ENCODE peak calls at places on chromosomes 12 and 14, in eight cellular contexts. Q is kidney; K is fibroblast of mammary gland; L is HTR-8/SVneo; H is NCI-H510A; F is amniotic stem cell; G is stimulated activated CD4-positive, alpha-beta T cell treated with anti-CD3 and anti-CD28 coated beads, Interleukin-2, amount 100 ng/mL, for 48 hours; Z is effector memory CD8-positive, alpha-beta T cell. X is an unnamed sample.

GRCh38 chr14:85165091-85165490 is 364.9 kb upstream of the FLRT2 start:
- DNase-seq in K (no peak), Q (no peak), L (no peak), H (no peak), Z (no peak), F (no peak), G (no peak), X (peak)

GRCh38 chr14:75821828-75822521 is 159.8 kb downstream of the TGFB3 start:
- DNase-seq in Q (no peak), Z (no peak), H (peak), F (no peak), G (no peak), L (peak), K (peak), X (peak)

GRCh38 chr14:69013943-69014782 is 35.1 kb upstream of the ACTN1 start:
- DNase-seq in H (peak), F (no peak), K (peak), Z (no peak), L (peak), Q (no peak), G (no peak), X (peak)

GRCh38 chr12:121925361-121925725 is 7.0 kb downstream of the CFAP251 start:
- DNase-seq in H (no peak), K (peak), L (no peak), Q (no peak), F (peak), Z (no peak), G (no peak), X (no peak)

GRCh38 chr14:50039734-50040400 is 76.5 kb downstream of the VCPKMT start:
- DNase-seq in Q (no peak), G (no peak), Z (no peak), L (no peak), F (no peak), H (no peak), K (peak), X (peak)

GRCh38 chr14:24630087-24630871 is 3.7 kb downstream of the GZMB start:
- DNase-seq in Q (no peak), L (no peak), H (no peak), G (no peak), Z (no peak), F (no peak), K (no peak), X (no peak)

GRCh38 chr12:50934981-50935807 is 17.1 kb upstream of the HIGD1C start:
- DNase-seq in K (peak), Q (no peak), L (no peak), H (no peak), Z (no peak), G (no peak), F (no peak), X (no peak)

GRCh38 chr12:13628067-13628466 is 353.3 kb downstream of the GRIN2B start:
- DNase-seq in K (no peak), F (no peak), H (no peak), Z (no peak), Q (no peak), L (no peak), G (no peak), X (no peak)

GRCh38 chr12:120497524-120498150 is 1.7 kb downstream of the DYNLL1 start:
- DNase-seq in Z (no peak), L (no peak), F (no peak), H (no peak), G (no peak), Q (no peak), K (peak), X (no peak)

GRCh38 chr12:3655331-3655900 is 97.5 kb downstream of the CRACR2A start:
- DNase-seq in H (peak), F (no peak), G (no peak), K (peak), L (peak), Q (no peak), Z (peak), X (peak)

GRCh38 chr12:109462868-109463692 is 14.0 kb downstream of the KCTD10 start:
- DNase-seq in F (peak), Z (no peak), L (peak), G (no peak), K (peak), Q (peak), H (no peak), X (peak)

GRCh38 chr14:67429651-67430205 is 17.8 kb upstream of the PLEK2 start:
- DNase-seq in G (no peak), F (no peak), H (no peak), Z (no peak), Q (no peak), K (no peak), L (no peak), X (no peak)

X was measured in HT-29.